ENCODE peak calls at places on chromosomes 11 and 22, in seven cellular contexts. One of them, this sample, is unnamed.

GRCh38 chr22:40533712-40534378 is 102.7 kb downstream of the MRTFA start:
- DNase-seq in left kidney: peak; percentile 59
- DNase-seq in neural crest cell: no peak
- DNase-seq in thyroid gland: no peak
- DNase-seq in CD4-positive, alpha-beta T cell: peak; percentile 41
- DNase-seq in adrenal gland: no peak
- DNase-seq in T-helper 1 cell: peak; percentile 87
- DNase-seq in this sample: peak; percentile 16

GRCh38 chr22:27800250-27801131 is 1.1 kb downstream of the MN1 start:
- DNase-seq in left kidney: no peak
- DNase-seq in neural crest cell: peak; percentile 20
- DNase-seq in thyroid gland: no peak
- DNase-seq in CD4-positive, alpha-beta T cell: no peak
- DNase-seq in adrenal gland: no peak
- DNase-seq in T-helper 1 cell: no peak
- DNase-seq in this sample: no peak

GRCh38 chr11:3796796-3797328 is 492 bp downstream of the NUP98 start:
- DNase-seq in left kidney: no peak
- DNase-seq in neural crest cell: no peak
- DNase-seq in thyroid gland: no peak
- DNase-seq in CD4-positive, alpha-beta T cell: no peak
- DNase-seq in adrenal gland: no peak
- DNase-seq in T-helper 1 cell: no peak
- DNase-seq in this sample: no peak

GRCh38 chr22:50399751-50400331 is 56.7 kb downstream of the PPP6R2 start:
- DNase-seq in left kidney: peak; percentile 51
- DNase-seq in neural crest cell: peak; percentile 33
- DNase-seq in thyroid gland: peak; percentile 36
- DNase-seq in CD4-positive, alpha-beta T cell: no peak
- DNase-seq in adrenal gland: peak; percentile 65
- DNase-seq in T-helper 1 cell: peak; percentile 21
- DNase-seq in this sample: peak; percentile 56

GRCh38 chr22:17873804-17874203 is 99.5 kb upstream of the BID start:
- DNase-seq in left kidney: no peak
- DNase-seq in neural crest cell: no peak
- DNase-seq in thyroid gland: no peak
- DNase-seq in CD4-positive, alpha-beta T cell: no peak
- DNase-seq in adrenal gland: no peak
- DNase-seq in T-helper 1 cell: no peak
- DNase-seq in this sample: no peak

GRCh38 chr11:66722745-66723651 is 6.0 kb downstream of the SPTBN2 start:
- DNase-seq in left kidney: no peak
- DNase-seq in neural crest cell: no peak
- DNase-seq in thyroid gland: no peak
- DNase-seq in CD4-positive, alpha-beta T cell: no peak
- DNase-seq in adrenal gland: peak; percentile 46
- DNase-seq in T-helper 1 cell: no peak
- DNase-seq in this sample: no peak

GRCh38 chr22:21856197-21856596 is 11.2 kb downstream of the MAPK1 start:
- DNase-seq in left kidney: no peak
- DNase-seq in neural crest cell: no peak
- DNase-seq in thyroid gland: no peak
- DNase-seq in CD4-positive, alpha-beta T cell: no peak
- DNase-seq in adrenal gland: no peak
- DNase-seq in T-helper 1 cell: no peak
- DNase-seq in this sample: no peak

GRCh38 chr22:33274214-33274828 is 216.1 kb upstream of the SYN3 start:
- DNase-seq in left kidney: no peak
- DNase-seq in neural crest cell: peak; percentile 12
- DNase-seq in thyroid gland: no peak
- DNase-seq in CD4-positive, alpha-beta T cell: no peak
- DNase-seq in adrenal gland: no peak
- DNase-seq in T-helper 1 cell: no peak
- DNase-seq in this sample: no peak

GRCh38 chr22:45671051-45671782 is 417 bp upstream of the ATXN10 start:
- DNase-seq in left kidney: peak; percentile 39
- DNase-seq in neural crest cell: peak; percentile 16
- DNase-seq in thyroid gland: peak; percentile 14
- DNase-seq in CD4-positive, alpha-beta T cell: no peak
- DNase-seq in adrenal gland: peak; percentile 62
- DNase-seq in T-helper 1 cell: no peak
- DNase-seq in this sample: no peak

GRCh38 chr11:67355794-67356550 is 2.6 kb upstream of the POLD4 start:
- DNase-seq in left kidney: no peak
- DNase-seq in neural crest cell: no peak
- DNase-seq in thyroid gland: no peak
- DNase-seq in CD4-positive, alpha-beta T cell: no peak
- DNase-seq in adrenal gland: no peak
- DNase-seq in T-helper 1 cell: no peak
- DNase-seq in this sample: no peak

GRCh38 chr11:113473983-113474361 is 1.2 kb downstream of the DRD2 start:
- DNase-seq in left kidney: no peak
- DNase-seq in neural crest cell: no peak
- DNase-seq in thyroid gland: no peak
- DNase-seq in CD4-positive, alpha-beta T cell: no peak
- DNase-seq in adrenal gland: no peak
- DNase-seq in T-helper 1 cell: no peak
- DNase-seq in this sample: no peak

GRCh38 chr11:69300124-69301032 is 6.4 kb downstream of the MYEOV start:
- DNase-seq in left kidney: no peak
- DNase-seq in neural crest cell: no peak
- DNase-seq in thyroid gland: no peak
- DNase-seq in CD4-positive, alpha-beta T cell: no peak
- DNase-seq in adrenal gland: no peak
- DNase-seq in T-helper 1 cell: no peak
- DNase-seq in this sample: no peak

GRCh38 chr22:37022483-37023337 is 3.2 kb downstream of the MPST start:
- DNase-seq in left kidney: no peak
- DNase-seq in neural crest cell: no peak
- DNase-seq in thyroid gland: peak; percentile 24
- DNase-seq in CD4-positive, alpha-beta T cell: no peak
- DNase-seq in adrenal gland: peak; percentile 52
- DNase-seq in T-helper 1 cell: no peak
- DNase-seq in this sample: peak; percentile 42

GRCh38 chr11:75325713-75326438 is 25.6 kb downstream of the ARRB1 start:
- DNase-seq in left kidney: no peak
- DNase-seq in neural crest cell: no peak
- DNase-seq in thyroid gland: no peak
- DNase-seq in CD4-positive, alpha-beta T cell: no peak
- DNase-seq in adrenal gland: peak; percentile 81
- DNase-seq in T-helper 1 cell: peak; percentile 52
- DNase-seq in this sample: peak; percentile 77

This sample was measured in body of pancreas.